ENCODE peak calls at places on chromosomes 3 and 15, in ten cellular contexts. N is brain microvascular endothelial cell, T is HepG2, W is HCT116, Y is body of pancreas, E is right lobe of liver, G is cardiac fibroblast, J is AG04450, U is adrenal gland, D is fibroblast of lung. A is an unnamed sample.

GRCh38 chr3:134896696-134897095 is 101.6 kb downstream of the EPHB1 start:
- DNase-seq in N (no peak), T (no peak), W (no peak), Y (no peak), E (no peak), G (no peak), J (no peak), U (no peak), D (no peak), A (no peak)

GRCh38 chr15:48859426-48859825 is 18.5 kb upstream of the EID1 start:
- DNase-seq in N (no peak), T (no peak), W (no peak), Y (no peak), E (no peak), G (peak), J (no peak), U (no peak), D (no peak), A (no peak)

GRCh38 chr15:71651750-71652186 is 158.6 kb upstream of the NR2E3 start:
- DNase-seq in N (peak), T (peak), W (peak), Y (peak), E (peak), G (peak), J (peak), U (peak), D (peak), A (peak)

GRCh38 chr15:77826006-77826695 is 193.4 kb upstream of the LINGO1 start:
- DNase-seq in N (no peak), T (no peak), W (no peak), Y (no peak), E (peak), G (no peak), J (no peak), U (no peak), D (no peak), A (no peak)

GRCh38 chr15:71501344-71502128 is 308.8 kb upstream of the NR2E3 start:
- DNase-seq in N (no peak), T (peak), W (no peak), Y (peak), E (no peak), G (no peak), J (no peak), U (peak), D (no peak), A (peak)

GRCh38 chr3:128619146-128619890 is 31.3 kb downstream of the RPN1 start:
- DNase-seq in N (peak), T (no peak), W (no peak), Y (no peak), E (no peak), G (peak), J (peak), U (no peak), D (peak), A (peak)

GRCh38 chr15:75348563-75349350 is 1.9 kb downstream of the NEIL1 start:
- DNase-seq in N (no peak), T (no peak), W (no peak), Y (peak), E (no peak), G (no peak), J (no peak), U (no peak), D (no peak), A (no peak)

GRCh38 chr15:40289140-40289775 is 6.4 kb upstream of the ANKRD63 start:
- DNase-seq in N (no peak), T (no peak), W (no peak), Y (peak), E (peak), G (no peak), J (no peak), U (no peak), D (no peak), A (no peak)

GRCh38 chr15:98226578-98226977 is 266.1 kb downstream of the ARRDC4 start:
- DNase-seq in N (no peak), T (no peak), W (no peak), Y (no peak), E (no peak), G (no peak), J (no peak), U (no peak), D (no peak), A (no peak)

GRCh38 chr3:194333212-194333980 is 17.7 kb downstream of the CPN2 start:
- DNase-seq in N (peak), T (peak), W (peak), Y (peak), E (peak), G (peak), J (no peak), U (peak), D (peak), A (no peak)

GRCh38 chr15:74384566-74385441 is 17.4 kb upstream of the CYP11A1 start:
- DNase-seq in N (no peak), T (no peak), W (no peak), Y (no peak), E (no peak), G (peak), J (no peak), U (no peak), D (peak), A (no peak)

GRCh38 chr3:11509175-11510000 is 134.3 kb downstream of the VGLL4 start:
- DNase-seq in N (peak), T (peak), W (no peak), Y (peak), E (peak), G (peak), J (peak), U (peak), D (peak), A (peak)

GRCh38 chr15:75661041-75661778 is 13.5 kb downstream of the SNX33 start:
- DNase-seq in N (peak), T (peak), W (no peak), Y (peak), E (peak), G (peak), J (peak), U (peak), D (peak), A (peak)

GRCh38 chr3:47365213-47366153 is 15.3 kb upstream of the PTPN23 start:
- DNase-seq in N (peak), T (no peak), W (no peak), Y (peak), E (no peak), G (peak), J (peak), U (peak), D (peak), A (no peak)

DNA sequence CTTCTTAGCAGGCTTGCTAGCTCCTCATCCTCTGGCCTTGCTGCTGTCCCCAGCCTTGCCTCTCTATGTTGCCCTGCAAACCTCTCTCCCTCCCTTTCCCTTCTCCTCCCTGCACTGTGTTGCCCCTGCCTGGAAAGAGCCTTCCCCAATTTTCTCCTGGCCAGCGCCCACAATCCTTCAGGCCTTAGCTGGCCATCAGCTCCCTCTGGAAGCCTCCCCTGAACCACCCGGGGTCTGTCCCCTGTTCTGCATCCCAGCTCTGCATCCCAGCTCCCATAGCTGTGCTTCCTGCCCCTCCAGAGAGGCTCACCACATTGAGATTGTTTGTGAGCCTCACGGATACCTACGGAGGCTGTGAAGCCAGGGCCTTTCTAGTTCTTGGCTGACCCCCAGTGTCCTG is 23.7 kb downstream of the FAM3D start:
- DNase-seq in N (no peak), T (no peak), W (no peak), Y (no peak), E (no peak), G (no peak), J (no peak), U (no peak), D (no peak), A (no peak)
- H3K4me3 ChIP-seq in N (no peak), T (no peak), W (no peak), Y (no peak), E (no peak), G (no peak), J (no peak), U (no peak), D (no peak), A (no peak)

DNA sequence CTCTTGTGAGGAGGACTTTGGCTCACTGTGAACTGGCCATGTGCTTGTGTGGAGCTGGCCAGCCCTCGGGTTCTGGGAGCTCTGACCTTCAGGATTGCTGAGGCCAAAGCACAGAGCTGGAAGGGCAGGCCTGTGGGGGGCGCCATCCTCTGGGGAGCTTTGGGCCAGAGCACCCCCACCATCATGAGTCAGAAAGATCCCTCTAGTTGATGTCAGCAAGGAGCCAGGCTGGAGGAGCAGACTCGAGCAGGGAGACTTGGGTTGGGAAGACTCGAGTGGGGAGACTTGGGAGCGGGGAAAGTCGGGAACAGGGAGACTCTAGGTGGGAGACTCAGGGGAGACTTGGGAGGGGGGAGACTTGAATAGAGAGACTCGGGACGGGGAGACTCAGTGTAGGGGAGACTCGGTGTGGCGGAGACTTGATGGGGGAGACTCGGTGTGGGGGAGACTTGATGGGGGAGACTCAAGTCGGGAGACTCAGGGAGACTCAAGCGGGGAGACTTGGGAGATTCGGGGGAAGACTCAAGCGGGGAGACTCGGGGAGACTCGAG is 37.7 kb upstream of the PLXNA1 start:
- DNase-seq in N (no peak), T (no peak), W (no peak), Y (no peak), E (no peak), G (no peak), J (no peak), U (no peak), D (no peak), A (no peak)
- TF ChIP-seq CTCF in N (peak), T (peak), W (peak), Y (no peak), E (no peak), G (no peak), J (no peak), U (no peak), D (no peak), A (no peak)

DNA sequence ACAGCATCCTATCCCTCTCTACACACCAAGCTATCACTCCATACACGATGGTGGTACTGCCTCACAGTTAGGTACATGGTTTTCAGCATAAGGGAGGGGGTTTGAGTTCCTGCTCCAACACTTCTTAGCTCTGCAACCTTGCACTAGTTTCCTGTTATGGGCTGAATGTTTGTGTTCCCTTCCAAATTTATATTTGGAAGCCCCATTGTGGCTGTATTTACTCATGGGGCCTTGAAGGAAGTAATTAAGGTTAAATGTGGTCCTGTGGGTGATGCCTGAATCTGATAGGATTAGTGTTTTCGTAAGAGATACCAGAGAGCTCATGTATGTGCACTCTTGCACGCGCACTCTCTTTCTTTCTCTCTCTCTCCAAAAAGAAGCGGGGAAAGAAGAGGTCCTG is 259.4 kb downstream of the RORA start:
- DNase-seq in N (no peak), T (no peak), W (no peak), Y (no peak), E (no peak), G (no peak), J (no peak), U (no peak), D (no peak), A (no peak)
- H3K4me3 ChIP-seq in N (no peak), T (no peak), W (no peak), Y (no peak), E (no peak), G (no peak), J (no peak), U (no peak), D (no peak), A (no peak)

GRCh38 chr15:63600646-63601025 is 3.4 kb downstream of the FBXL22 start:
- DNase-seq in N (peak), T (peak), W (peak), Y (peak), E (peak), G (peak), J (peak), U (peak), D (peak), A (peak)
- TF ChIP-seq CTCF in N (no peak), T (peak), W (no peak), Y (peak), E (peak), G (no peak), J (no peak), U (no peak), D (no peak), A (no peak)

GRCh38 chr3:126179825-126180476 is 435 bp downstream of the ALDH1L1 start:
- DNase-seq in N (no peak), T (peak), W (no peak), Y (peak), E (peak), G (no peak), J (no peak), U (peak), D (no peak), A (no peak)
- H3K4me3 ChIP-seq in N (peak), T (peak), W (no peak), Y (peak), E (peak), G (peak), J (peak), U (peak), D (no peak), A (peak)

DNA sequence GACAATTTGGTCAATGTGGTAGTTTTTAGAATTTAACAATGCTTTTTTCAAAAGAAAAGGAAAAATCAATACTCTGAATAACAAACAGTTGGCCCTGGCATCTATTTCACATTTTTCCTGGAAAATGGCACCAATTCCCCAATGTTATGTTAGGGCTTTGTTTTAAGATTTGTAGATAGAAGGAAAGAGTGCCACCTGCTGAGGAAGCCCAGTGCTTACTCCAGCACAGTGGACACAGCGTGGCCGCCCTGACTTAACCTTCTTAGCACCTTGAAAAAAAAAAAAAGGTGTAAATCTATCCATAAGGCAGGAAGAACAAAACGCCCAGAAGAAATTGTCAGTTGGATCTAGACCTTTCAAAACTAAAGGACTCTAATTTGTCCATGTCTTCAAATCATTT is 110.7 kb upstream of the CNTN4 start:
- DNase-seq in N (no peak), T (no peak), W (no peak), Y (peak), E (no peak), G (no peak), J (no peak), U (peak), D (peak), A (peak)
- TF ChIP-seq CTCF in N (peak), T (no peak), W (no peak), Y (peak), E (peak), G (no peak), J (no peak), U (peak), D (peak), A (peak)

GRCh38 chr15:94229591-94230365 is 1.6 kb upstream of the MCTP2 start:
- DNase-seq in N (no peak), T (no peak), W (no peak), Y (no peak), E (no peak), G (no peak), J (no peak), U (no peak), D (no peak), A (no peak)
- H3K4me3 ChIP-seq in N (no peak), T (no peak), W (peak), Y (no peak), E (no peak), G (no peak), J (no peak), U (no peak), D (no peak), A (no peak)

GRCh38 chr3:49719214-49719884 is at the start of gene AMIGO3:
- DNase-seq in N (peak), T (no peak), W (peak), Y (peak), E (peak), G (peak), J (peak), U (peak), D (peak), A (peak)
- TF ChIP-seq CTCF in N (peak), T (no peak), W (peak), Y (peak), E (peak), G (peak), J (peak), U (peak), D (peak), A (peak)

A was measured in retinal pigment epithelial cell.